ENCODE peak calls at places on chromosomes 2 and 18, in four cellular contexts. One of them, this sample, is unnamed.

GRCh38 chr2:237737196-237737865 is 61.2 kb upstream of the RBM44 start:
- DNase-seq in GM12878: no peak
- DNase-seq in SK-N-SH: no peak
- DNase-seq in K562: no peak
- DNase-seq in this sample: no peak

GRCh38 chr2:162198239-162198638 is 45.0 kb downstream of the FAP start:
- DNase-seq in SK-N-SH: no peak
- DNase-seq in GM12878: no peak
- DNase-seq in K562: no peak
- DNase-seq in this sample: no peak

GRCh38 chr2:225033440-225034390 is 8.6 kb downstream of the DOCK10 start:
- DNase-seq in SK-N-SH: no peak
- DNase-seq in K562: no peak
- DNase-seq in GM12878: no peak
- DNase-seq in this sample: no peak

GRCh38 chr2:27369471-27370025 is 590 bp downstream of the EIF2B4 start:
- DNase-seq in GM12878: no peak
- DNase-seq in SK-N-SH: peak
- DNase-seq in K562: no peak
- DNase-seq in this sample: no peak

GRCh38 chr2:28134262-28134812 is 243.8 kb downstream of the BABAM2 start:
- DNase-seq in K562: no peak
- DNase-seq in SK-N-SH: no peak
- DNase-seq in GM12878: no peak
- DNase-seq in this sample: no peak

GRCh38 chr2:1137992-1138391 is 187.3 kb downstream of the SNTG2 start:
- DNase-seq in GM12878: no peak
- DNase-seq in SK-N-SH: no peak
- DNase-seq in K562: no peak
- DNase-seq in this sample: no peak

GRCh38 chr18:49819768-49820662 is 6.7 kb upstream of the ACAA2 start:
- DNase-seq in K562: no peak
- DNase-seq in SK-N-SH: no peak
- DNase-seq in GM12878: no peak
- DNase-seq in this sample: no peak

GRCh38 chr2:64966839-64967238 is 22.4 kb upstream of the SLC1A4 start:
- DNase-seq in GM12878: no peak
- DNase-seq in K562: no peak
- DNase-seq in SK-N-SH: no peak
- DNase-seq in this sample: no peak

GRCh38 chr18:31454066-31454708 is 6.6 kb downstream of the DSG3 start:
- DNase-seq in GM12878: no peak
- DNase-seq in SK-N-SH: no peak
- DNase-seq in K562: no peak
- DNase-seq in this sample: no peak

GRCh38 chr2:167965907-167966306 is 281.5 kb downstream of the STK39 start:
- DNase-seq in GM12878: no peak
- DNase-seq in K562: no peak
- DNase-seq in SK-N-SH: no peak
- DNase-seq in this sample: no peak

GRCh38 chr18:75638223-75638596 is 210.7 kb upstream of the SMIM21 start:
- DNase-seq in K562: no peak
- DNase-seq in SK-N-SH: no peak
- DNase-seq in GM12878: no peak
- DNase-seq in this sample: no peak

GRCh38 chr2:160407393-160408204 is 86.0 kb downstream of the RBMS1 start:
- DNase-seq in SK-N-SH: peak
- DNase-seq in K562: peak
- DNase-seq in GM12878: no peak
- DNase-seq in this sample: peak

GRCh38 chr2:224404766-224405165 is 2.9 kb upstream of the FAM124B start:
- DNase-seq in K562: no peak
- DNase-seq in GM12878: no peak
- DNase-seq in SK-N-SH: no peak
- DNase-seq in this sample: no peak

GRCh38 chr2:59249441-59250330 is 1008.6 kb upstream of the FANCL start:
- DNase-seq in SK-N-SH: no peak
- DNase-seq in K562: no peak
- DNase-seq in GM12878: no peak
- DNase-seq in this sample: no peak

GRCh38 chr18:67692811-67693210 is 176.3 kb upstream of the DSEL start:
- DNase-seq in GM12878: no peak
- DNase-seq in SK-N-SH: no peak
- DNase-seq in K562: no peak
- DNase-seq in this sample: no peak

GRCh38 chr2:71603311-71603794 is 150.0 kb downstream of the DYSF start:
- DNase-seq in SK-N-SH: no peak
- DNase-seq in K562: no peak
- DNase-seq in GM12878: no peak
- DNase-seq in this sample: no peak

GRCh38 chr2:37855283-37856041 is 69.6 kb upstream of the RMDN2 start:
- DNase-seq in GM12878: no peak
- DNase-seq in SK-N-SH: no peak
- DNase-seq in K562: no peak
- DNase-seq in this sample: no peak

GRCh38 chr2:116747103-116747502 is 1067.4 kb upstream of the DDX18 start:
- DNase-seq in SK-N-SH: peak
- DNase-seq in K562: no peak
- DNase-seq in GM12878: no peak
- DNase-seq in this sample: no peak

GRCh38 chr2:61550375-61551209 is 12.4 kb upstream of the XPO1 start:
- DNase-seq in K562: no peak
- DNase-seq in SK-N-SH: no peak
- DNase-seq in GM12878: no peak
- DNase-seq in this sample: no peak

GRCh38 chr2:47271054-47272000 is 116.2 kb upstream of the STPG4 start:
- DNase-seq in SK-N-SH: no peak
- DNase-seq in K562: no peak
- DNase-seq in GM12878: no peak
- DNase-seq in this sample: no peak

GRCh38 chr18:59980052-59980668 is 80.4 kb downstream of the PMAIP1 start:
- DNase-seq in GM12878: no peak
- DNase-seq in K562: no peak
- DNase-seq in SK-N-SH: no peak
- DNase-seq in this sample: no peak

GRCh38 chr2:45184606-45185005 is 175.4 kb upstream of the SIX2 start:
- DNase-seq in K562: no peak
- DNase-seq in SK-N-SH: no peak
- DNase-seq in GM12878: no peak
- DNase-seq in this sample: no peak

GRCh38 chr2:11072550-11072949 is 82.7 kb upstream of the SLC66A3 start:
- DNase-seq in K562: no peak
- DNase-seq in SK-N-SH: no peak
- DNase-seq in GM12878: no peak
- DNase-seq in this sample: peak

GRCh38 chr2:11133936-11134320 is 21.3 kb upstream of the SLC66A3 start:
- DNase-seq in SK-N-SH: no peak
- DNase-seq in K562: no peak
- DNase-seq in GM12878: no peak
- DNase-seq in this sample: no peak

GRCh38 chr2:47017541-47017940 is 101.9 kb upstream of the MCFD2 start:
- DNase-seq in SK-N-SH: no peak
- DNase-seq in K562: no peak
- DNase-seq in GM12878: no peak
- DNase-seq in this sample: no peak

GRCh38 chr18:79511671-79512301 is 116.1 kb downstream of the NFATC1 start:
- DNase-seq in K562: no peak
- DNase-seq in SK-N-SH: peak
- DNase-seq in GM12878: no peak
- DNase-seq in this sample: peak

GRCh38 chr2:43538034-43538670 is 57.7 kb downstream of the THADA start:
- DNase-seq in GM12878: no peak
- DNase-seq in SK-N-SH: no peak
- DNase-seq in K562: no peak
- DNase-seq in this sample: no peak

GRCh38 chr2:127000194-127000593 is 101.5 kb downstream of the TEX51 start:
- DNase-seq in SK-N-SH: no peak
- DNase-seq in K562: no peak
- DNase-seq in GM12878: no peak
- DNase-seq in this sample: no peak

GRCh38 chr2:70078384-70078783 is 8.9 kb upstream of the PCBP1 start:
- DNase-seq in SK-N-SH: no peak
- DNase-seq in GM12878: no peak
- DNase-seq in K562: no peak
- DNase-seq in this sample: no peak

GRCh38 chr18:23397907-23398306 is 55.2 kb upstream of the RIOK3 start:
- DNase-seq in K562: no peak
- DNase-seq in GM12878: no peak
- DNase-seq in SK-N-SH: no peak
- DNase-seq in this sample: no peak

GRCh38 chr2:195477248-195477995 is 179.6 kb upstream of the SLC39A10 start:
- DNase-seq in K562: no peak
- DNase-seq in GM12878: no peak
- DNase-seq in SK-N-SH: no peak
- DNase-seq in this sample: no peak

GRCh38 chr2:2007551-2008501 is 263.5 kb upstream of the PXDN start:
- DNase-seq in SK-N-SH: no peak
- DNase-seq in GM12878: no peak
- DNase-seq in K562: no peak
- DNase-seq in this sample: peak

DNA sequence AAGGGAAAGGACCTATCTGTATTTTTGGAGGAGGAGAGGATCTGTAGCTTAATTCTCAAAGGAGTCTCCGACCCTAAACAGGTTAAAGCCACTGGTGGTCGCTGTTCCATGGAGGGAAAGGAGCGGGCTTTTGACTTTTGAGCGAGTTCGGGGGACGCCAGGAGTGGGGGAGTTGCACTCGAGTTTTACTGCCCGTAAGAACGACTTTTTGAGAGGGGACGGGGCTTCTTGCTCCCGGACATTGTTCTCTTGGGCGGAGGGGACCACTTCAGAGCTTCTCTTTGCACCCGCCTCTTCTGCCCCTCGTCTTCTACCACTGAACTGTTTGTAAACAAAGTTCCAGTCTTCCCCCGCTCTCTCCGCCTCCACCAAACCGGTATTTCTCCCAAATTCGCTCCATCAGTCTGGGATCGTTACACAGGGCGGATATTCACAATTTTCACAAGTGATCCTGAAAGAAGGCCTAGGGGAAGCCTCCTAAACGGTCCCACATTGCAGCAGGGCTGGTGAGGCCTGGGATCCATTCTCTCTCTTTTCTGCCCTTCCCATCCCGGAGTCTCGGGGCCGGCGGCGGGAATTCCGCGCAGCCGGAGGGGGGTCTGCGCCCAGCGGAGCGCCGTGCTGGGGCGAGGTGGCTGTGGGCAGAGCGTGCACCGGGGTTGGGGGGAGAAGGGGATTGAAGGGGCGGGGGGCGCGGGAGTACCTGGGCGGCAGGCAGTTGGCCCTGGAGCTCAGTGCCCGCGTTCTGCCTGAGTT is 6.6 kb downstream of the DLX2 start:
- DNase-seq in K562: no peak
- DNase-seq in SK-N-SH: peak
- DNase-seq in GM12878: no peak
- DNase-seq in this sample: no peak
- TF ChIP-seq NRF1 in K562: no peak
- TF ChIP-seq NRF1 in SK-N-SH: no peak
- TF ChIP-seq NRF1 in GM12878: no peak
- TF ChIP-seq NRF1 in this sample: no peak

DNA sequence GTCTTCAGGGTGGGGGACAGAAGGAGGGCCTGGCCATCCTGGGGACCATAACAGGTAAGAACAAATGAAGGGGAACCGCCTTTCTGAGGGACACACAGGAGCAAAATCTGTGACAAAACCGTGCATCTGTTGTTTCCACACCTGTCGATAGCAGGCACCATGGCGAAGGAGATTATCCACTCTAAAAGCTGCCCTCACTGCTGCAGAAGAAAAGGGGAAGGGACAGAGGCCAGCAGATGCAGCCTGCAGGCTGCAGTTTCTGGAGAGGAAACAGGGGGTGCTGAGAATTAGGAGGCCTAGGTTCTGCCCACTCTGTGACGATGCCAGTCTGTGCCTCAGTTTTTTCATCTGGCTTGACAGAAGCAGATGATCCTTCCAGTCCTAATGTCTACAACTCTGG is 17.8 kb downstream of the PAX8 start:
- DNase-seq in SK-N-SH: no peak
- DNase-seq in K562: no peak
- DNase-seq in GM12878: no peak
- DNase-seq in this sample: no peak
- TF ChIP-seq USF2 in SK-N-SH: no peak
- TF ChIP-seq USF2 in K562: no peak
- TF ChIP-seq USF2 in GM12878: no peak
- TF ChIP-seq USF2 in this sample: no peak

GRCh38 chr18:6281874-6282273 is 132.8 kb downstream of the L3MBTL4 start:
- DNase-seq in GM12878: no peak
- DNase-seq in K562: no peak
- DNase-seq in SK-N-SH: no peak
- DNase-seq in this sample: no peak
- TF ChIP-seq NRF1 in GM12878: no peak
- TF ChIP-seq NRF1 in K562: no peak
- TF ChIP-seq NRF1 in SK-N-SH: no peak
- TF ChIP-seq NRF1 in this sample: no peak

GRCh38 chr2:88190808-88191721 is 20.9 kb downstream of the THNSL2 start:
- DNase-seq in K562: peak
- DNase-seq in GM12878: no peak
- DNase-seq in SK-N-SH: peak
- DNase-seq in this sample: no peak
- TF ChIP-seq USF2 in K562: no peak
- TF ChIP-seq USF2 in GM12878: no peak
- TF ChIP-seq USF2 in SK-N-SH: no peak
- TF ChIP-seq USF2 in this sample: no peak

GRCh38 chr2:105781274-105781673 is 36.6 kb downstream of the NCK2 start:
- DNase-seq in SK-N-SH: no peak
- DNase-seq in K562: no peak
- DNase-seq in GM12878: no peak
- DNase-seq in this sample: no peak

GRCh38 chr2:105779394-105779793 is 34.7 kb downstream of the NCK2 start:
- DNase-seq in SK-N-SH: no peak
- DNase-seq in K562: no peak
- DNase-seq in GM12878: no peak
- DNase-seq in this sample: no peak

GRCh38 chr2:105782123-105782522 is 37.4 kb downstream of the NCK2 start:
- DNase-seq in GM12878: no peak
- DNase-seq in SK-N-SH: no peak
- DNase-seq in K562: no peak
- DNase-seq in this sample: no peak

GRCh38 chr2:105782646-105783045 is 37.9 kb downstream of the NCK2 start:
- DNase-seq in K562: no peak
- DNase-seq in GM12878: no peak
- DNase-seq in SK-N-SH: no peak
- DNase-seq in this sample: no peak

GRCh38 chr2:105780606-105781005 is 35.9 kb downstream of the NCK2 start:
- DNase-seq in GM12878: no peak
- DNase-seq in SK-N-SH: no peak
- DNase-seq in K562: no peak
- DNase-seq in this sample: no peak
- TF ChIP-seq NRF1 in GM12878: no peak
- TF ChIP-seq NRF1 in SK-N-SH: no peak
- TF ChIP-seq NRF1 in K562: no peak
- TF ChIP-seq NRF1 in this sample: no peak

GRCh38 chr18:10089881-10090280 is 176.1 kb downstream of the VAPA start:
- DNase-seq in K562: no peak
- DNase-seq in GM12878: no peak
- DNase-seq in SK-N-SH: no peak
- DNase-seq in this sample: no peak
- TF ChIP-seq USF2 in K562: no peak
- TF ChIP-seq USF2 in GM12878: no peak
- TF ChIP-seq USF2 in SK-N-SH: no peak
- TF ChIP-seq USF2 in this sample: no peak

GRCh38 chr2:101690547-101691182 is 6.8 kb upstream of the MAP4K4 start:
- DNase-seq in GM12878: no peak
- DNase-seq in K562: no peak
- DNase-seq in SK-N-SH: no peak
- DNase-seq in this sample: no peak
- TF ChIP-seq NRF1 in GM12878: no peak
- TF ChIP-seq NRF1 in K562: no peak
- TF ChIP-seq NRF1 in SK-N-SH: no peak
- TF ChIP-seq NRF1 in this sample: no peak